ENCODE peak calls at places on chromosomes 4 and X, in four cellular contexts. H is K562, O is HepG2, E is HCT116. P is an unnamed sample.
A peak's percentile ranks its signal among the peaks of the same experiment; 100 is the strongest.

GRCh38 chr4:7392438-7393374 is 42.0 kb downstream of the PSAPL1 start:
- DNase-seq in O (no peak), H (no peak), E (no peak), P (no peak)

GRCh38 chr4:81040175-81040659 is 9.7 kb downstream of the BMP3 start:
- DNase-seq in H (peak; percentile 22), O (no peak), E (no peak), P (no peak)

GRCh38 chrX:38991656-38992558 is 190.6 kb downstream of the MID1IP1 start:
- DNase-seq in E (no peak), H (no peak), O (no peak), P (no peak)

GRCh38 chr4:147044241-147044640 is 98.6 kb upstream of the TTC29 start:
- DNase-seq in H (no peak), E (no peak), O (no peak), P (no peak)

GRCh38 chrX:41259516-41259915 is 74.4 kb upstream of the DDX3X start:
- DNase-seq in H (no peak), O (peak; percentile 25), E (no peak), P (no peak)

GRCh38 chr4:180134116-180134866 is 2108.9 kb upstream of the TENM3 start:
- DNase-seq in H (no peak), O (no peak), E (no peak), P (no peak)

GRCh38 chrX:13471269-13471668 is 98.1 kb upstream of the EGFL6 start:
- DNase-seq in E (no peak), O (no peak), H (no peak), P (no peak)

GRCh38 chr4:38762560-38762959 is 20.2 kb downstream of the TLR10 start:
- DNase-seq in O (no peak), E (no peak), H (no peak), P (no peak)

GRCh38 chr4:155665054-155665453 is 1.6 kb upstream of the GUCY1A1 start:
- DNase-seq in E (no peak), H (no peak), O (no peak), P (no peak)

GRCh38 chr4:141565379-141566089 is 70.8 kb upstream of the IL15 start:
- DNase-seq in H (no peak), E (no peak), O (peak; percentile 1), P (no peak)

GRCh38 chr4:38011484-38012162 is 51.4 kb downstream of the PTTG2 start:
- DNase-seq in E (no peak), O (no peak), H (no peak), P (no peak)

GRCh38 chr4:35725131-35725530 is 519.2 kb downstream of the ARAP2 start:
- DNase-seq in E (no peak), O (peak; percentile 22), H (no peak), P (no peak)

GRCh38 chr4:25113915-25114904 is 46.0 kb downstream of the SEPSECS start:
- DNase-seq in E (no peak), O (no peak), H (peak; percentile 30), P (no peak)

GRCh38 chrX:110003167-110004156 is 548 bp downstream of the TMEM164 start:
- DNase-seq in O (no peak), E (no peak), H (peak; percentile 13), P (no peak)

GRCh38 chr4:139227729-139228404 is 50.8 kb upstream of the ELF2 start:
- DNase-seq in O (peak; percentile 38), H (peak; percentile 42), E (peak; percentile 12), P (no peak)

GRCh38 chr4:8365951-8366350 is 74.6 kb downstream of the ACOX3 start:
- DNase-seq in E (no peak), H (no peak), O (no peak), P (no peak)

GRCh38 chr4:5812506-5813229 is 80.2 kb downstream of the CRMP1 start:
- DNase-seq in O (peak; percentile 58), E (peak; percentile 62), H (peak; percentile 71), P (no peak)

DNA sequence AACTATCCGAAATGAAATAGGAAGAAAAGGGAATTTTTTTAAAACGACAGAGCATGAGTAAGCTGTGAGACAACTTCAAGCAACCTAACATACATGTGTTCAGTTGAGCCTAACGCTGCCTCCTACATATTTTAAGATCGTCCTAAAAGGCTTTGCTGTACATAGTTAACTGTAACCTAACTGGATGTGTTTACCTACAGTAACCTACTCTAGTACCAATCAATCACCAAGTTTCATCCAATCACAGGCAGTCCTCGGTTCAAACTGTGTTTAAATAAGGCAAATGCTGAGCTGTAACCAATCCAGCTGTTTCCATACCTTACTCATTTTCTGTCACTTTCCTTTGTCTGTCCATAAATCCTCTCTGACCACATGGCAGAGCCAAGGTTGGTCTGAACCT is 17.1 kb downstream of the RCHY1 start:
- DNase-seq in H (no peak), E (no peak), O (no peak), P (no peak)
- TF ChIP-seq TCF7L2 in H (no peak), E (no peak), O (no peak), P (no peak)

GRCh38 chr4:118716304-118716703 is 31.1 kb downstream of the METTL14 start:
- DNase-seq in E (no peak), H (no peak), O (no peak), P (no peak)

GRCh38 chr4:118712872-118713271 is 27.7 kb downstream of the METTL14 start:
- DNase-seq in O (no peak), E (no peak), H (no peak), P (no peak)

GRCh38 chr4:118711047-118711446 is 25.9 kb downstream of the METTL14 start:
- DNase-seq in O (no peak), E (no peak), H (no peak), P (no peak)
- TF ChIP-seq TCF7L2 in O (no peak), E (no peak), H (no peak), P (no peak)

DNA sequence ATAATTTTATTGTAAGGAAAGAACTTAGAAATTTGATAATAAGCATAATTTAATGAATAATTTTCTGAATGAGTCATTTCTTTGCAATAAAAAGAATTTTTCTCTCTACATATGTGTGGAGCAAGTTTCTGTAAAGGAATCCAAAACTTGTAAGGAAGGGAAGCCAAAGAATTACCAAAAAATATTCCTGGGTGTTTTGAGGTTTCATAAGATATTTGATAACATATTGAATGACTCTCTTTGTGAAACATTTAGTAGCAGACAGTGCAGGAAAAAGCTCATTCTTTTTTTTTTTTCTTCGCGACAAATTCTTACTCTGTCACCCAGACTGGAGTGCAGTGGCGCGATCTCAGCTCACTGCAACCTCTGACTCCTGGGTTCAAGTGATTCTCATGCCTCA is 469.0 kb upstream of the MAGEB2 start:
- DNase-seq in E (no peak), H (no peak), O (no peak), P (no peak)
- TF ChIP-seq TCF7L2 in E (no peak), H (no peak), O (no peak), P (no peak)

GRCh38 chr4:76212301-76212700 is 1.3 kb downstream of the SCARB2 start:
- DNase-seq in O (no peak), H (no peak), E (no peak), P (no peak)

GRCh38 chr4:76211769-76212168 is 1.9 kb downstream of the SCARB2 start:
- DNase-seq in E (no peak), O (no peak), H (no peak), P (no peak)

GRCh38 chr4:76213415-76214268 is at the start of gene SCARB2:
- DNase-seq in H (peak; percentile 87), O (peak; percentile 61), E (peak; percentile 47), P (no peak)

GRCh38 chr4:76214269-76214628 is 625 bp upstream of the SCARB2 start:
- DNase-seq in H (no peak), O (no peak), E (no peak), P (no peak)

GRCh38 chr4:76212851-76213414 is 691 bp downstream of the SCARB2 start:
- DNase-seq in E (no peak), H (no peak), O (no peak), P (no peak)
- TF ChIP-seq TCF7L2 in E (peak; percentile 54), H (no peak), O (no peak), P (peak; percentile 48)

DNA sequence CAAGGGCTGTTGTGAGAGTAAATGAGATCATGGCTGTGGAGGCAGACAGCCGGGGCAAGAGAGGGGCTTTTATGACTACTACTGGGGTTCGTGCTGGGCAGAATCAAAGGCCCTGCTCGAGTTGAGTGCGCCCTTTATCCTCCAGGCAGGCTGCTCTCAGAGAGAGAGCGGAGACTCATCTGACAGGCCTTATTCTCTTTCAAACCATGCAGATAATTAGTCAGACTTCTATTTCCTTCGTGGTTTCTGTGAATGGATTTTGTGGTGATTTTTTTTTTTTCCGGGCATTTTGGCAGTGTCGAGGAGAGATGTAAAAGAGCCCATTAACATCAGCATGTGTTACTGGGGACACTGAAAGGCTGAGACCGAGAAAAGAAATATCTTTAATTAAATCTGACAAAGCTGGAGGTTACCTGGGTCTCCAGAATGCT is 73.6 kb downstream of the MED28 start:
- DNase-seq in O (no peak), H (no peak), E (no peak), P (no peak)
- TF ChIP-seq TCF7L2 in O (no peak), H (no peak), E (no peak), P (no peak)